ENCODE peak calls at places on chromosomes 2 and 18, in eight cellular contexts. A is HAP-1; P is fibroblast of pulmonary artery; I is HEK293T; F is pons; S is activated T-cell treated with anti-CD3 and anti-CD28 coated beads, Interleukin-2, amount 50 U/mL, for 72 hours; N is thoracic aorta; H is right cardiac atrium. X is an unnamed sample.

GRCh38 chr2:240567137-240567871 is 980 bp upstream of the RNPEPL1 start:
- DNase-seq in A (no peak), P (no peak), I (no peak), F (no peak), S (peak; percentile 35), N (no peak), H (peak; percentile 56), X (no peak)

GRCh38 chr2:219522111-219523030 is 8.1 kb downstream of the ASIC4 start:
- DNase-seq in A (peak; percentile 24), P (peak; percentile 46), I (peak; percentile 66), F (no peak), S (no peak), N (no peak), H (peak; percentile 67), X (no peak)

GRCh38 chr2:43040084-43040854 is 186.1 kb downstream of the ZFP36L2 start:
- DNase-seq in A (no peak), P (no peak), I (no peak), F (no peak), S (no peak), N (no peak), H (no peak), X (no peak)

GRCh38 chr2:46385786-46386577 is 88.8 kb downstream of the EPAS1 start:
- DNase-seq in A (no peak), P (peak; percentile 73), I (no peak), F (no peak), S (no peak), N (no peak), H (no peak), X (no peak)

GRCh38 chr2:96533292-96534073 is 3.1 kb upstream of the ARID5A start:
- DNase-seq in A (no peak), P (peak; percentile 84), I (no peak), F (peak; percentile 76), S (no peak), N (peak; percentile 87), H (peak; percentile 91), X (peak; percentile 85)

GRCh38 chr2:232887171-232887850 is 17.2 kb downstream of the SNORC start:
- DNase-seq in A (no peak), P (peak; percentile 15), I (no peak), F (no peak), S (no peak), N (no peak), H (no peak), X (no peak)

GRCh38 chr2:196853301-196854087 is 44.3 kb upstream of the C2orf66 start:
- DNase-seq in A (peak; percentile 16), P (no peak), I (peak; percentile 16), F (no peak), S (no peak), N (no peak), H (no peak), X (no peak)

GRCh38 chr2:134120718-134121630 is 132.9 kb upstream of the MGAT5 start:
- DNase-seq in A (peak; percentile 55), P (peak; percentile 68), I (peak; percentile 43), F (no peak), S (peak; percentile 71), N (peak; percentile 21), H (peak; percentile 88), X (peak; percentile 66)

GRCh38 chr2:9518163-9518562 is 37.5 kb downstream of the ADAM17 start:
- DNase-seq in A (no peak), P (no peak), I (no peak), F (no peak), S (no peak), N (no peak), H (no peak), X (peak; percentile 52)

GRCh38 chr18:42706029-42706608 is 409.4 kb downstream of the RIT2 start:
- DNase-seq in A (no peak), P (no peak), I (no peak), F (no peak), S (no peak), N (no peak), H (no peak), X (no peak)

GRCh38 chr2:55618649-55619055 is 1.2 kb upstream of the PPP4R3B start:
- DNase-seq in A (peak; percentile 72), P (peak; percentile 63), I (peak; percentile 65), F (peak; percentile 74), S (peak; percentile 59), N (no peak), H (peak; percentile 62), X (peak; percentile 34)

GRCh38 chr18:22307528-22307927 is 110.2 kb downstream of the CTAGE1 start:
- DNase-seq in A (no peak), P (no peak), I (no peak), F (peak; percentile 20), S (no peak), N (no peak), H (no peak), X (no peak)

GRCh38 chr2:113012436-113013335 is 7.4 kb downstream of the IL36A start:
- DNase-seq in A (no peak), P (peak; percentile 18), I (no peak), F (no peak), S (no peak), N (no peak), H (no peak), X (no peak)

GRCh38 chr18:525066-525797 is 24.7 kb upstream of the COLEC12 start:
- DNase-seq in A (no peak), P (peak; percentile 70), I (no peak), F (no peak), S (no peak), N (no peak), H (no peak), X (no peak)

GRCh38 chr2:121534007-121534406 is 3.3 kb downstream of the RNU4ATAC start:
- DNase-seq in A (no peak), P (no peak), I (no peak), F (no peak), S (no peak), N (no peak), H (no peak), X (no peak)

GRCh38 chr2:28449489-28450395 is 46.1 kb upstream of the PLB1 start:
- DNase-seq in A (no peak), P (peak; percentile 41), I (no peak), F (no peak), S (peak; percentile 94), N (no peak), H (no peak), X (no peak)

GRCh38 chr2:111250448-111251030 is 129.8 kb downstream of the BCL2L11 start:
- DNase-seq in A (no peak), P (no peak), I (no peak), F (no peak), S (no peak), N (no peak), H (no peak), X (no peak)

GRCh38 chr2:176291768-176292393 is 22.6 kb downstream of the MTX2 start:
- DNase-seq in A (no peak), P (no peak), I (no peak), F (no peak), S (no peak), N (no peak), H (no peak), X (no peak)

GRCh38 chr2:238238766-238239551 is 879 bp downstream of the HES6 start:
- DNase-seq in A (no peak), P (no peak), I (peak; percentile 44), F (no peak), S (peak; percentile 50), N (no peak), H (no peak), X (peak; percentile 19)

GRCh38 chr2:1628893-1629292 is 115.4 kb downstream of the PXDN start:
- DNase-seq in A (no peak), P (peak; percentile 97), I (no peak), F (peak; percentile 21), S (no peak), N (peak; percentile 47), H (no peak), X (peak; percentile 90)

X was measured in thyroid gland.